ENCODE peak calls at places on chromosomes 7 and 10, in four cellular contexts. T, A, P and U are unnamed samples.
A peak's percentile ranks its signal among the peaks of the same experiment; 100 is the strongest.

GRCh38 chr7:55134786-55135185 is 116.0 kb downstream of the EGFR start:
- DNase-seq in A (no peak), T (no peak), P (no peak), U (no peak)

GRCh38 chr7:84193787-84194186 is 802 bp downstream of the SEMA3A start:
- DNase-seq in P (no peak), T (no peak), A (no peak), U (no peak)

GRCh38 chr7:102061981-102062390 is 224.7 kb upstream of the SH2B2 start:
- DNase-seq in A (no peak), T (peak; percentile 82), P (no peak), U (no peak)

GRCh38 chr10:3165196-3165595 is 7.4 kb downstream of the PITRM1 start:
- DNase-seq in P (no peak), A (no peak), T (no peak), U (no peak)

GRCh38 chr10:132300582-132300981 is 7.2 kb downstream of the STK32C start:
- DNase-seq in P (no peak), T (no peak), A (no peak), U (no peak)

GRCh38 chr10:92502296-92502695 is 71.6 kb downstream of the IDE start:
- DNase-seq in P (no peak), T (no peak), A (no peak), U (no peak)

GRCh38 chr7:15130666-15131541 is 228.4 kb upstream of the DGKB start:
- DNase-seq in A (no peak), T (no peak), P (no peak), U (no peak)

GRCh38 chr10:19848226-19848950 is 32.2 kb downstream of the PLXDC2 start:
- DNase-seq in T (no peak), P (no peak), A (no peak), U (no peak)

GRCh38 chr10:114541081-114541833 is 116.8 kb downstream of the ABLIM1 start:
- DNase-seq in A (no peak), T (no peak), P (no peak), U (no peak)

GRCh38 chr10:23534328-23534727 is 95.5 kb downstream of the OTUD1 start:
- DNase-seq in P (no peak), A (no peak), T (no peak), U (no peak)

GRCh38 chr7:129213828-129214227 is 11.0 kb upstream of the AHCYL2 start:
- DNase-seq in T (no peak), P (peak; percentile 77), A (peak; percentile 66), U (peak; percentile 85)

DNA sequence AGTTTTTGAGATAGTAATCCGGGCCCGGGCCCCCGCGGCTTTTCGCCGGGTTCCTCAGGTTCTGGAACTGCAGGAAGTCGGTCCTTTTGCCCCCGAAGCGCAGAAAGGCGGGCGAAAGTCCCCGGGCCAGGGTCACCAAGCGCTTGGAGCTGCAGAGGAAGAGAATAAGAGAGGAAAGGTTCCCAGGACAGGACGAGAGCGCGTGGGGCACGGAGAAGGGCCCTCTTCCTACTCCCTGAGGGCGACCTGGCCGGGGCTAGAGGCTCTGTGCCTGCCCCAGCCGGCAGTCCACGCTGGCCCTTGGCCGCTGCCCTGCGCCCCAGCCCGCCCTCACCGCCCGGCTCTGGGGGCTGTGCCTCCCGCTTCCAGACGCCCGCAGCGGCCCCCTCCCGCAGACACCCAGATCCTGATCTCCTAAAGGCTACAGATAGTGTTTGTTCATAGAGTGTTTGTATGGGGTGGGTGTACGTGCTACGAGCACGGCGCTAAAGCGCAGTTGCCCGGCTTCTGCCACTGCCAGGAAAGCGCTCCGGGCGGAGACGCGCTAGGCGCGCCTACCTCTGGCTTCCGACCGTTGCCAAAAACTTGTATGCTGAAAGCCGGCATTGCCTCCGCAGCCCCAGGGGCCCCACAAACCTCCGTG is 3.2 kb downstream of the HPSE2 start:
- DNase-seq in T (no peak), P (no peak), A (peak; percentile 75), U (no peak)
- TF ChIP-seq HDAC6 in T (no peak), P (no peak), A (no peak), U (no peak)

GRCh38 chr7:155292680-155293226 is 4.9 kb upstream of the INSIG1 start:
- DNase-seq in P (peak; percentile 59), A (no peak), T (no peak), U (no peak)

GRCh38 chr7:155289949-155290501 is 7.7 kb upstream of the INSIG1 start:
- DNase-seq in T (no peak), A (no peak), P (peak; percentile 61), U (no peak)

GRCh38 chr7:155291729-155292128 is 5.9 kb upstream of the INSIG1 start:
- DNase-seq in T (no peak), P (no peak), A (no peak), U (no peak)

GRCh38 chr7:155289107-155289506 is 8.6 kb upstream of the INSIG1 start:
- DNase-seq in P (no peak), T (no peak), A (no peak), U (no peak)

DNA sequence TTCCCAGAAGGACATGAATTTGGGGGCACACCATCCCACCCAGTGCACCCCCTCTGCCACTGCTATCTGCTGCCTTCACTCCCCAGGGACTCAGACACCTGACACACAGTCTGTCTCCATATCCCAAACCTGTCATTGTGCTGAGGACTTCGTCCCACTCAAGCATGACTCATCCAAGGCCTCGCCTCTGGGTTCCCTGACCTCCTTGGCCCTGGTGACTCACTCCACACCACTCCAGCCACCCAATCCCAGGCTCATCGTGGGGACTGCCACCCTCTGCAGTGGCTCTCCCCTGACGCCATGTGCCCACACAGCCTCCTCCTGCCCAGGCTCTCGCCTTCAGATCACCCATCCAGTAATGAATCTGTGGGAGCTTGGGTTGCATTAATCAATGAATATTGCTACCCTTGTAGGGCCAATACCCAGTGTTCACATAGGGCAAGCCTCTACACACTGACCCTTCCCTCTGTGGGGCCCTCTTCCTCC is 6.6 kb upstream of the INSIG1 start:
- DNase-seq in P (peak; percentile 95), T (no peak), A (no peak), U (peak; percentile 2)
- TF ChIP-seq POLR2A in P (no peak), T (no peak), A (no peak), U (no peak)

GRCh38 chr10:99345350-99345749 is 16.2 kb downstream of the CNNM1 start:
- DNase-seq in A (no peak), T (no peak), P (no peak), U (no peak)
- TF ChIP-seq HDAC6 in A (no peak), T (no peak), P (no peak), U (no peak)

GRCh38 chr7:7640221-7641128 is at the start of gene UMAD1:
- DNase-seq in A (peak; percentile 93), T (peak; percentile 99), P (peak; percentile 100), U (peak; percentile 99)
- TF ChIP-seq POLR2A in A (peak; percentile 66), T (peak; percentile 95), P (peak; percentile 91), U (peak; percentile 71)

DNA sequence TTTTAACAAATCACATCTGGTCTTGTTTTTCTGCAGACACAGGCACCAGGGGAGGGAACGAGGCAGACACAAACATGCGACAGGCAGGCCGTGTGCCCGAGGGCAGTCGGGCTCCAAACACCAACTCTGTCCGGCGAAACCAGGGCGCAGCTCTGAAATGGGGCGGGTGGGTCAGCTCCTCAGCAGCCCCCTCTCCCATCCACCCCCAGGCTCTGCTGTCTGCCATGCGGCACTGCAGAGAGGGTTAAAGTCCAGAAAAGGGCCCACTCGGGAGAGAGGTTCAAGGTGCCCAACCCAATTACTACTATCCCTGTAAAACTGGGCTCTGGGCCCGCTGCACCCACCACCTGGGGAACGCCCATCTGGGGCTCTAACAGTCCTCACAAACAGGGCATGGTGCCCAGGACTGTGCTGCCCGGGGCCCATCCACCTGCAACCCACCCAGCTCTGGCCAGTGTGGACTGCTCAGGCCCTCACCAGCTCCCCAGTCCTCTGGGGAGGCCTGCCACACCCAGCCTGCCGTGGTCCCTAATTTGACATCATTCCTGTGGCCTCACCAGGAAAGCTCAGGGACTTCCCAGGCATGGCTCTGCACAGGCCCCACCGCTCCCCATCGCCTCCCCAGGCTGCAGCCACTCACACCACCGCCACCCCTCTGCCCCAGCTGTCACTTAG is 18.7 kb downstream of the YKT6 start:
- DNase-seq in P (no peak), T (no peak), A (no peak), U (no peak)
- TF ChIP-seq HDAC6 in P (no peak), T (no peak), A (no peak), U (no peak)

DNA sequence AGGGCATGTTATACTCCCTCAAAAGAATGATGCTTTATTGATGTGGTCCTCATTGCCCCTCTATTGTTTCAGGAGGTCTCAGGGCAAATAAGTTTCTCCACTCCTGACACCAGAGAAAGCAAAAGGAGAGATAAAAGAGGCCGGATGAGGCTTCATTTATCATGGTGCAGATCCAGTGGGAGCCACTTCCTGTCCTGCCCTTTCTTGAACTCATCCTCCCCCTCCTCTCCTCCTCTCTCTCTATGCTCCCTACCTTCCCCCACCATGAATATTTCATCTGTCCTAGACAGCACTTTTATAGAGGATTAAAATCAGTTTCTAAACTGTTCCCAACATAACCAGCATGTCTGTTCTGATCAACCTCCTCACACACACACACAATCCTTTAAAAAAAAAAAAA is 172.2 kb upstream of the KMT2E start:
- DNase-seq in P (peak; percentile 18), T (no peak), A (no peak), U (no peak)
- TF ChIP-seq POLR2A in P (no peak), T (no peak), A (no peak), U (no peak)

GRCh38 chr10:79084012-79084971 is 15.5 kb downstream of the ZMIZ1 start:
- DNase-seq in A (no peak), T (no peak), P (peak; percentile 92), U (peak; percentile 93)
- TF ChIP-seq HDAC6 in A (no peak), T (no peak), P (no peak), U (no peak)

GRCh38 chr7:44769381-44770209 is 20.9 kb downstream of the ZMIZ2 start:
- DNase-seq in P (no peak), T (peak; percentile 80), A (no peak), U (no peak)
- TF ChIP-seq POLR2A in P (no peak), T (no peak), A (no peak), U (no peak)

GRCh38 chr10:7230956-7231355 is 179.9 kb downstream of the SFMBT2 start:
- DNase-seq in P (peak; percentile 23), A (no peak), T (no peak), U (no peak)
- TF ChIP-seq HDAC6 in P (no peak), A (no peak), T (no peak), U (no peak)

GRCh38 chr10:133357293-133358151 is at the start of gene FUOM:
- DNase-seq in T (no peak), P (peak; percentile 73), A (peak; percentile 95), U (peak; percentile 79)
- TF ChIP-seq POLR2A in T (peak; percentile 85), P (peak; percentile 60), A (no peak), U (peak; percentile 68)